ENCODE peak calls at places on chromosomes 3 and 15, in eight cellular contexts. N, X, M, R, C, Y, U and H are unnamed samples.
A peak's percentile ranks its signal among the peaks of the same experiment; 100 is the strongest.

GRCh38 chr3:164879201-164879600 is 199.1 kb downstream of the SI start:
- DNase-seq in R (no peak), U (no peak), N (no peak), C (no peak), X (no peak), Y (no peak), M (no peak), H (peak; percentile 11)

GRCh38 chr3:61936344-61936937 is 375.1 kb downstream of the PTPRG start:
- DNase-seq in U (peak; percentile 18), C (peak; percentile 6), Y (no peak), R (peak; percentile 39), N (peak; percentile 73), M (peak; percentile 35), X (no peak), H (peak; percentile 78)

GRCh38 chr3:179971280-179971679 is 65.5 kb downstream of the PEX5L start:
- DNase-seq in R (no peak), N (no peak), U (no peak), X (no peak), Y (no peak), M (no peak), C (no peak), H (no peak)

GRCh38 chr15:24823473-24823872 is 131.3 kb upstream of the SNRPN start:
- DNase-seq in N (peak; percentile 92), M (peak; percentile 55), C (no peak), X (no peak), U (peak; percentile 8), R (peak; percentile 3), Y (no peak), H (peak; percentile 97)

GRCh38 chr3:149129326-149130123 is at the start of gene HPS3:
- DNase-seq in N (peak; percentile 87), R (peak; percentile 91), Y (peak; percentile 46), X (peak; percentile 73), U (peak; percentile 91), C (peak; percentile 79), M (peak; percentile 96), H (peak; percentile 96)

GRCh38 chr15:39919740-39920509 is at the start of gene GPR176:
- DNase-seq in R (peak; percentile 89), U (no peak), N (peak; percentile 75), M (peak; percentile 87), X (no peak), C (no peak), Y (no peak), H (peak; percentile 69)

GRCh38 chr3:179811321-179812095 is 158.7 kb downstream of the USP13 start:
- DNase-seq in C (peak; percentile 46), Y (peak; percentile 40), U (peak; percentile 38), X (peak; percentile 61), M (peak; percentile 73), R (peak; percentile 55), N (no peak), H (peak; percentile 90)

GRCh38 chr15:50685976-50686467 is 575 bp downstream of the TRPM7 start:
- DNase-seq in C (peak; percentile 38), X (no peak), R (no peak), U (peak; percentile 57), Y (peak; percentile 26), M (peak; percentile 70), N (peak; percentile 72), H (peak; percentile 75)

GRCh38 chr3:126982125-126982521 is 792 bp upstream of the PLXNA1 start:
- DNase-seq in R (no peak), U (peak; percentile 44), Y (peak; percentile 38), X (no peak), C (no peak), N (no peak), M (no peak), H (peak; percentile 58)

GRCh38 chr3:13665582-13666226 is 116.8 kb downstream of the FBLN2 start:
- DNase-seq in U (no peak), Y (no peak), C (no peak), R (no peak), N (no peak), X (no peak), M (no peak), H (no peak)

GRCh38 chr15:55991841-55992768 is 1.3 kb downstream of the NEDD4 start:
- DNase-seq in N (no peak), R (peak; percentile 67), X (no peak), M (no peak), U (no peak), Y (no peak), C (no peak), H (no peak)

GRCh38 chr3:122560680-122561079 is 3.4 kb downstream of the PARP9 start:
- DNase-seq in M (peak; percentile 52), N (no peak), Y (peak; percentile 63), R (peak; percentile 64), U (peak; percentile 17), X (peak; percentile 51), C (peak; percentile 58), H (peak; percentile 78)

GRCh38 chr3:65995030-65995429 is 43.7 kb downstream of the MAGI1 start:
- DNase-seq in U (no peak), C (no peak), Y (no peak), R (peak; percentile 52), X (peak; percentile 23), M (no peak), N (no peak), H (no peak)

GRCh38 chr15:74196175-74196574 is 6.4 kb downstream of the STRA6 start:
- DNase-seq in C (peak; percentile 43), R (no peak), M (no peak), X (peak; percentile 77), Y (no peak), N (no peak), U (no peak), H (no peak)

GRCh38 chr3:66476852-66477381 is 23.9 kb downstream of the LRIG1 start:
- DNase-seq in M (no peak), R (no peak), Y (no peak), X (no peak), N (no peak), C (peak; percentile 58), U (no peak), H (no peak)

GRCh38 chr15:80110920-80111319 is 41.9 kb upstream of the FAH start:
- DNase-seq in U (no peak), R (no peak), N (no peak), X (no peak), C (no peak), M (no peak), Y (no peak), H (no peak)

DNA sequence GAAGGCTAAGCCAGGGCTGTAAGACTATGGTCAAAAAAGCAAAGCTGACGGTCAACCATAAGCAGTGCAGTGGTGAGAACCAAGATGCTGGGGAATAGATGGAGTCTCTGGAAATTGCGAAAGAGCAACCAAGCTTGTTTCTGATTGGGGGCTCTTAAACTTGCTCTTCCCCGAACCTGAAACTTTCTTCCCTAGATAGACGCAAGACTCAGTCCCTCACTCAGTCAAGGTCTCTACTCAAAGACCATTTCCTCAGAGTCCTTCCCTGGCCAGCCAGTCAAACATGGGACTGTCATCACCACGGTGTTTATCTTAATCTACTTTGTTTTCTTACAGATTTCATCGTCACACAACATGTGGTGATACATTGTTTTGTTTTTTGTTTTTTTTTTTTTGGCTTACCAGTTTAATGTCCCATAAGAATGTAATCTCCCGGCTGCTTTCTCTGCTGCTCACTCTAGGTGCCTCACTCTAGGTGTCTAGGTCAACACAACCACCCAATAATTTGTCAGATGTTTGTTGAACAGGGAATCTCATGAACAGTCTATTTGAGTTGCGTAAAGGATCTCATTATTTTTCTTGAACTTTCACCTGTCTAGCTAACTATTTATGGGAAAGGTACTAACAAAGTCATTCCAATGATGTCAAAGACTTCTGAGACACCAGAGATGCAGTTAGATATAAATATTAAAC is 495.4 kb downstream of the FOXP1 start:
- DNase-seq in M (no peak), U (no peak), X (no peak), Y (no peak), C (peak; percentile 68), N (no peak), R (no peak), H (no peak)
- H3K79me2 ChIP-seq in M (peaks cover 32% of the 10 kb centered on the region), U (no peaks in the 10 kb centered on the region), X (no peaks in the 10 kb centered on the region), Y (no peaks in the 10 kb centered on the region), C (peaks cover 2% of the 10 kb centered on the region), N (peaks cover 6% of the 10 kb centered on the region), R (peaks cover 1% of the 10 kb centered on the region), H (no peaks in the 10 kb centered on the region)

GRCh38 chr3:16496408-16497222 is 16.9 kb downstream of the RFTN1 start:
- DNase-seq in R (no peak), M (no peak), C (no peak), U (no peak), N (no peak), Y (peak; percentile 60), X (no peak), H (no peak)

GRCh38 chr3:16500911-16501310 is 12.6 kb downstream of the RFTN1 start:
- DNase-seq in M (no peak), C (no peak), Y (no peak), X (no peak), N (no peak), R (no peak), U (no peak), H (no peak)

GRCh38 chr3:16496008-16496407 is 17.5 kb downstream of the RFTN1 start:
- DNase-seq in M (no peak), Y (no peak), X (no peak), R (no peak), U (no peak), N (no peak), C (no peak), H (no peak)

GRCh38 chr3:16500093-16500492 is 13.4 kb downstream of the RFTN1 start:
- DNase-seq in C (no peak), Y (no peak), N (no peak), R (no peak), M (no peak), X (no peak), U (no peak), H (no peak)

GRCh38 chr3:16498130-16498890 is 15.2 kb downstream of the RFTN1 start:
- DNase-seq in Y (no peak), R (no peak), N (no peak), M (no peak), X (no peak), U (no peak), C (no peak), H (peak; percentile 76)
- TF ChIP-seq POLR2AphosphoS5 in Y (peak; percentile 9), R (no peak), N (no peak), M (no peak), X (no peak), U (no peak), C (no peak), H (no peak)

GRCh38 chr15:31293655-31294054 is 33.0 kb upstream of the KLF13 start:
- DNase-seq in Y (no peak), C (peak; percentile 86), N (no peak), R (no peak), U (no peak), X (no peak), M (no peak), H (no peak)
- H3K27me3 ChIP-seq in Y (no peaks in the 10 kb centered on the region), C (no peaks in the 10 kb centered on the region), N (no peaks in the 10 kb centered on the region), R (peaks cover 30% of the 10 kb centered on the region), U (peaks cover 28% of the 10 kb centered on the region), X (no peaks in the 10 kb centered on the region), M (peaks cover 7% of the 10 kb centered on the region), H (no peaks in the 10 kb centered on the region)

DNA sequence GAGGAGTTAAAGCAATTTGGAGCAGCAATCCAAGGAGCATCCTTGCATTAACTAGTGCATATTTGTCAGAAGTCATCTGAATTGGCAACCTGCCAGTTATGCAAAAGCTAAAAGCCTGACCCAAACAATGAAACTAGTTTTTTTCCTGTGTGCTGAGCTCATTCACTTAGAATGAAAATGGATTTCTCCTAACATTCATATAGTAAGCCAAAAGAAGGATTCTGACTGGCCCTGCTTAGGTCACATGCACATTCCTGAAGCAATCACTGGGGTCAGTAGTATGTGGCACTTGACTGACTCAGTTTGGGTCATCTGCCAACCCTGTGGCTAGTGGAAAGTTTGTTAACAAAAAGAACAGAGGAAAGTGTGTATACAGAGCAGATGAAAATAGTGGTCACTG is 30.5 kb downstream of the OXSM start:
- DNase-seq in R (peak; percentile 70), N (no peak), X (no peak), C (no peak), M (no peak), U (no peak), Y (no peak), H (peak; percentile 42)
- H3K79me2 ChIP-seq in R (no peaks in the 10 kb centered on the region), N (no peaks in the 10 kb centered on the region), X (no peaks in the 10 kb centered on the region), C (no peaks in the 10 kb centered on the region), M (no peaks in the 10 kb centered on the region), U (no peaks in the 10 kb centered on the region), Y (no peaks in the 10 kb centered on the region), H (no peaks in the 10 kb centered on the region)